ENCODE peak calls at places on chromosomes 16 and 17, in seven cellular contexts. Q is iris pigment epithelial cell, H is BJ, W is astrocyte of the spinal cord, M is GM04504, S is foreskin melanocyte, N is HL-60. U is an unnamed sample.

GRCh38 chr17:41657936-41658335 is 30.7 kb upstream of the EIF1 start:
- DNase-seq in W (no peak), H (no peak), S (no peak), Q (no peak), N (no peak), M (no peak), U (no peak)

GRCh38 chr17:42178817-42179216 is 2.1 kb downstream of the KCNH4 start:
- DNase-seq in W (no peak), M (no peak), H (no peak), S (no peak), Q (no peak), N (peak; percentile 49), U (no peak)

GRCh38 chr16:77157773-77158172 is 33.2 kb upstream of the MON1B start:
- DNase-seq in M (no peak), H (no peak), N (no peak), W (no peak), Q (no peak), S (no peak), U (no peak)

GRCh38 chr17:46889992-46890564 is 32.9 kb upstream of the GOSR2 start:
- DNase-seq in S (no peak), H (no peak), W (no peak), Q (no peak), N (no peak), M (no peak), U (no peak)

GRCh38 chr17:16178836-16179235 is 36.5 kb downstream of the NCOR1 start:
- DNase-seq in N (no peak), Q (peak; percentile 25), S (no peak), M (no peak), H (no peak), W (peak; percentile 20), U (no peak)

GRCh38 chr17:30031214-30031869 is 85.3 kb upstream of the NSRP1 start:
- DNase-seq in M (no peak), W (no peak), N (no peak), S (no peak), Q (peak; percentile 1), H (no peak), U (no peak)

GRCh38 chr17:77535435-77535834 is 394.7 kb downstream of the SEC14L1 start:
- DNase-seq in N (no peak), W (no peak), S (no peak), Q (no peak), H (no peak), M (no peak), U (no peak)

GRCh38 chr16:89691986-89692569 is 5.6 kb downstream of the CDK10 start:
- DNase-seq in Q (no peak), M (no peak), N (no peak), S (no peak), H (no peak), W (no peak), U (no peak)

GRCh38 chr16:4795181-4795827 is at the start of gene SMIM22:
- DNase-seq in H (no peak), Q (no peak), S (no peak), M (no peak), W (no peak), N (no peak), U (no peak)

GRCh38 chr17:77436058-77436442 is 295.3 kb downstream of the SEC14L1 start:
- DNase-seq in S (peak; percentile 77), H (no peak), W (no peak), M (no peak), Q (no peak), N (no peak), U (no peak)

GRCh38 chr17:3207367-3207766 is at the start of gene OR1A1:
- DNase-seq in Q (no peak), N (no peak), S (no peak), H (no peak), M (no peak), W (no peak), U (no peak)

GRCh38 chr16:89498839-89499238 is 8.5 kb upstream of the ANKRD11 start:
- DNase-seq in Q (no peak), W (no peak), M (peak; percentile 98), N (no peak), H (no peak), S (no peak), U (no peak)

GRCh38 chr17:77690271-77691161 is 268.0 kb upstream of the TNRC6C start:
- DNase-seq in M (no peak), W (no peak), Q (no peak), H (no peak), S (peak; percentile 11), N (no peak), U (no peak)

GRCh38 chr16:23557779-23558330 is 328 bp downstream of the UBFD1 start:
- DNase-seq in S (no peak), M (peak; percentile 7), N (no peak), H (no peak), Q (peak; percentile 49), W (peak; percentile 20), U (no peak)

GRCh38 chr17:2056221-2057129 is 1.6 kb downstream of the HIC1 start:
- DNase-seq in M (no peak), H (no peak), S (no peak), N (no peak), W (peak; percentile 73), Q (peak; percentile 77), U (no peak)

GRCh38 chr17:76584427-76585047 is 1.1 kb downstream of the ST6GALNAC2 start:
- DNase-seq in Q (no peak), W (no peak), H (no peak), N (no peak), S (no peak), M (no peak), U (no peak)

GRCh38 chr16:4309833-4310266 is 6.0 kb upstream of the GLIS2 start:
- DNase-seq in H (peak; percentile 57), M (no peak), Q (peak; percentile 69), N (no peak), W (peak; percentile 89), S (peak; percentile 67), U (peak; percentile 80)

GRCh38 chr17:42135664-42136653 is 13.4 kb downstream of the HSPB9 start:
- DNase-seq in Q (peak; percentile 91), M (no peak), H (no peak), W (peak; percentile 46), S (peak; percentile 56), N (peak; percentile 43), U (no peak)

GRCh38 chr17:69761767-69762321 is 313.2 kb upstream of the KCNJ16 start:
- DNase-seq in W (peak; percentile 85), H (peak; percentile 98), N (no peak), S (peak; percentile 58), M (peak; percentile 94), Q (peak; percentile 97), U (peak; percentile 93)

GRCh38 chr17:40533896-40534295 is 31.4 kb downstream of the CCR7 start:
- DNase-seq in M (no peak), N (no peak), W (no peak), Q (no peak), H (no peak), S (no peak), U (no peak)

GRCh38 chr17:75637143-75637538 is 3.9 kb downstream of the SMIM5 start:
- DNase-seq in W (no peak), H (no peak), M (no peak), S (no peak), N (no peak), Q (no peak), U (no peak)

GRCh38 chr17:77716289-77716929 is 242.1 kb upstream of the TNRC6C start:
- DNase-seq in N (no peak), M (no peak), Q (peak; percentile 26), W (no peak), S (no peak), H (no peak), U (no peak)

GRCh38 chr16:11480634-11481033 is 106.1 kb downstream of the LITAF start:
- DNase-seq in N (no peak), M (no peak), W (no peak), S (no peak), Q (no peak), H (no peak), U (no peak)

GRCh38 chr17:76276461-76277299 is 11.5 kb downstream of the UBALD2 start:
- DNase-seq in N (no peak), Q (peak; percentile 28), H (peak; percentile 34), M (peak; percentile 62), S (no peak), W (no peak), U (no peak)

GRCh38 chr16:16988963-16989362 is 481.8 kb downstream of the XYLT1 start:
- DNase-seq in N (no peak), S (no peak), W (no peak), M (no peak), Q (no peak), H (no peak), U (no peak)

GRCh38 chr16:31487720-31488629 is 5.1 kb downstream of the SLC5A2 start:
- DNase-seq in Q (peak; percentile 25), M (no peak), H (no peak), W (no peak), N (peak; percentile 59), S (no peak), U (no peak)